ENCODE peak calls at places on chromosomes 6 and 20, in five cellular contexts. One of them, this sample, is unnamed.

GRCh38 chr6:79878142-79878748 is 69.1 kb downstream of the ELOVL4 start:
- DNase-seq in lung: no peak
- DNase-seq in AG10803: no peak
- DNase-seq in GM10248: no peak
- DNase-seq in astrocyte: no peak
- DNase-seq in this sample: no peak

GRCh38 chr20:38649275-38649891 is 47.8 kb downstream of the ARHGAP40 start:
- DNase-seq in lung: no peak
- DNase-seq in AG10803: no peak
- DNase-seq in GM10248: peak; percentile 51
- DNase-seq in astrocyte: peak; percentile 6
- DNase-seq in this sample: no peak

GRCh38 chr20:49969946-49970345 is 12.8 kb upstream of the SNAI1 start:
- DNase-seq in lung: no peak
- DNase-seq in AG10803: no peak
- DNase-seq in GM10248: no peak
- DNase-seq in astrocyte: no peak
- DNase-seq in this sample: no peak

GRCh38 chr6:45032426-45032825 is 295.7 kb upstream of the RUNX2 start:
- DNase-seq in lung: no peak
- DNase-seq in AG10803: no peak
- DNase-seq in GM10248: no peak
- DNase-seq in astrocyte: no peak
- DNase-seq in this sample: no peak

GRCh38 chr6:42616716-42617115 is 52.9 kb downstream of the UBR2 start:
- DNase-seq in lung: no peak
- DNase-seq in AG10803: peak; percentile 41
- DNase-seq in GM10248: no peak
- DNase-seq in astrocyte: no peak
- DNase-seq in this sample: no peak

GRCh38 chr20:47272893-47273590 is 83.5 kb downstream of the ZMYND8 start:
- DNase-seq in lung: peak; percentile 48
- DNase-seq in AG10803: peak; percentile 62
- DNase-seq in GM10248: peak; percentile 61
- DNase-seq in astrocyte: peak; percentile 63
- DNase-seq in this sample: peak; percentile 67

GRCh38 chr20:4195499-4195898 is 180.1 kb upstream of the RNF24 start:
- DNase-seq in lung: no peak
- DNase-seq in AG10803: peak; percentile 38
- DNase-seq in GM10248: no peak
- DNase-seq in astrocyte: no peak
- DNase-seq in this sample: no peak

GRCh38 chr20:57586943-57587277 is 26.0 kb downstream of the PCK1 start:
- DNase-seq in lung: no peak
- DNase-seq in AG10803: no peak
- DNase-seq in GM10248: no peak
- DNase-seq in astrocyte: no peak
- DNase-seq in this sample: no peak

GRCh38 chr6:48973486-48973885 is 489.6 kb downstream of the MMUT start:
- DNase-seq in lung: no peak
- DNase-seq in AG10803: no peak
- DNase-seq in GM10248: no peak
- DNase-seq in astrocyte: no peak
- DNase-seq in this sample: no peak

GRCh38 chr20:32474967-32475819 is 109.9 kb downstream of the NOL4L start:
- DNase-seq in lung: peak; percentile 94
- DNase-seq in AG10803: peak; percentile 90
- DNase-seq in GM10248: peak; percentile 82
- DNase-seq in astrocyte: peak; percentile 91
- DNase-seq in this sample: peak; percentile 94

GRCh38 chr20:22568872-22569344 is 15.5 kb downstream of the FOXA2 start:
- DNase-seq in lung: no peak
- DNase-seq in AG10803: no peak
- DNase-seq in GM10248: no peak
- DNase-seq in astrocyte: no peak
- DNase-seq in this sample: peak; percentile 18

GRCh38 chr6:160678230-160678629 is 14.2 kb upstream of the LPA start:
- DNase-seq in lung: no peak
- DNase-seq in AG10803: no peak
- DNase-seq in GM10248: no peak
- DNase-seq in astrocyte: peak; percentile 0
- DNase-seq in this sample: no peak

GRCh38 chr20:15320941-15321340 is 983.5 kb upstream of the FLRT3 start:
- DNase-seq in lung: no peak
- DNase-seq in AG10803: peak; percentile 11
- DNase-seq in GM10248: no peak
- DNase-seq in astrocyte: no peak
- DNase-seq in this sample: no peak

GRCh38 chr6:101399627-101399955 is 6.1 kb downstream of the GRIK2 start:
- DNase-seq in lung: no peak
- DNase-seq in AG10803: no peak
- DNase-seq in GM10248: no peak
- DNase-seq in astrocyte: no peak
- DNase-seq in this sample: no peak

GRCh38 chr6:152380351-152380767 is 256.8 kb downstream of the SYNE1 start:
- DNase-seq in lung: no peak
- DNase-seq in AG10803: peak; percentile 95
- DNase-seq in GM10248: no peak
- DNase-seq in astrocyte: peak; percentile 97
- DNase-seq in this sample: no peak

GRCh38 chr6:169689247-169689646 is 12.6 kb downstream of the WDR27 start:
- DNase-seq in lung: no peak
- DNase-seq in AG10803: peak; percentile 88
- DNase-seq in GM10248: no peak
- DNase-seq in astrocyte: peak; percentile 96
- DNase-seq in this sample: no peak

GRCh38 chr6:157339432-157339831 is 16.1 kb upstream of the TMEM242 start:
- DNase-seq in lung: no peak
- DNase-seq in AG10803: no peak
- DNase-seq in GM10248: no peak
- DNase-seq in astrocyte: no peak
- DNase-seq in this sample: no peak

This sample was measured in ureter.